ENCODE peak calls at places on chromosomes 4 and X, in four cellular contexts. One of them, this sample, is unnamed. For H3K4me1, the result is how much of the 10 kb centered on the place peaks cover.

GRCh38 chr4:1859389-1859753 is 3.4 kb upstream of the LETM1 start:
- DNase-seq in uterus: no peak
- DNase-seq in neuronal stem cell: no peak
- DNase-seq in HCT116: no peak
- DNase-seq in this sample: no peak

GRCh38 chrX:120453985-120454384 is 15.1 kb downstream of the LAMP2 start:
- DNase-seq in uterus: no peak
- DNase-seq in neuronal stem cell: no peak
- DNase-seq in HCT116: no peak
- DNase-seq in this sample: no peak

GRCh38 chr4:8835521-8836365 is 35.9 kb downstream of the HMX1 start:
- DNase-seq in uterus: peak
- DNase-seq in neuronal stem cell: no peak
- DNase-seq in HCT116: no peak
- DNase-seq in this sample: no peak

GRCh38 chr4:168095776-168096443 is 3.6 kb downstream of the ANXA10 start:
- DNase-seq in uterus: no peak
- DNase-seq in neuronal stem cell: no peak
- DNase-seq in HCT116: no peak
- DNase-seq in this sample: no peak

GRCh38 chrX:101252634-101253033 is 33.0 kb downstream of the DRP2 start:
- DNase-seq in uterus: no peak
- DNase-seq in neuronal stem cell: no peak
- DNase-seq in HCT116: no peak
- DNase-seq in this sample: no peak

GRCh38 chr4:188107931-188108843 is 1.2 kb downstream of the TRIML2 start:
- DNase-seq in uterus: no peak
- DNase-seq in neuronal stem cell: no peak
- DNase-seq in HCT116: peak
- DNase-seq in this sample: no peak

GRCh38 chr4:130646886-130647285 is 1550.9 kb downstream of the C4orf33 start:
- DNase-seq in uterus: no peak
- DNase-seq in neuronal stem cell: no peak
- DNase-seq in HCT116: no peak
- DNase-seq in this sample: no peak

GRCh38 chr4:169239236-169239905 is 31.4 kb downstream of the SH3RF1 start:
- DNase-seq in uterus: no peak
- DNase-seq in neuronal stem cell: no peak
- DNase-seq in HCT116: no peak
- DNase-seq in this sample: no peak

GRCh38 chr4:118352843-118353373 is at the start of gene PRSS12:
- DNase-seq in uterus: peak
- DNase-seq in neuronal stem cell: peak
- DNase-seq in HCT116: peak
- DNase-seq in this sample: peak

GRCh38 chr4:140049924-140050681 is 103.9 kb downstream of the MAML3 start:
- DNase-seq in uterus: no peak
- DNase-seq in neuronal stem cell: no peak
- DNase-seq in HCT116: no peak
- DNase-seq in this sample: no peak

GRCh38 chrX:108671526-108671925 is 64.8 kb downstream of the IRS4 start:
- DNase-seq in uterus: no peak
- DNase-seq in neuronal stem cell: no peak
- DNase-seq in HCT116: no peak
- DNase-seq in this sample: no peak

GRCh38 chr4:94561249-94562024 is 109.7 kb downstream of the PDLIM5 start:
- DNase-seq in uterus: no peak
- DNase-seq in neuronal stem cell: no peak
- DNase-seq in HCT116: no peak
- DNase-seq in this sample: peak

GRCh38 chrX:150348365-150348764 is 14.8 kb upstream of the MAMLD1 start:
- DNase-seq in uterus: no peak
- DNase-seq in neuronal stem cell: no peak
- DNase-seq in HCT116: no peak
- DNase-seq in this sample: no peak

GRCh38 chrX:87924619-87925018 is 407.0 kb downstream of the KLHL4 start:
- DNase-seq in uterus: no peak
- DNase-seq in neuronal stem cell: no peak
- DNase-seq in HCT116: no peak
- DNase-seq in this sample: no peak

GRCh38 chrX:15321447-15321846 is 6.0 kb upstream of the ASB11 start:
- DNase-seq in uterus: no peak
- DNase-seq in neuronal stem cell: no peak
- DNase-seq in HCT116: no peak
- DNase-seq in this sample: no peak

GRCh38 chr4:77582716-77583115 is 22.9 kb upstream of the CXCL13 start:
- DNase-seq in uterus: no peak
- DNase-seq in neuronal stem cell: no peak
- DNase-seq in HCT116: no peak
- DNase-seq in this sample: no peak

GRCh38 chr4:53043096-53043495 is 181.0 kb downstream of the RASL11B start:
- DNase-seq in uterus: no peak
- DNase-seq in neuronal stem cell: no peak
- DNase-seq in HCT116: no peak
- DNase-seq in this sample: no peak

GRCh38 chr4:62528874-62529273 is 1328.7 kb downstream of the ADGRL3 start:
- DNase-seq in uterus: no peak
- DNase-seq in neuronal stem cell: no peak
- DNase-seq in HCT116: no peak
- DNase-seq in this sample: no peak

GRCh38 chr4:180418819-180419531 is 1824.2 kb upstream of the TENM3 start:
- DNase-seq in uterus: no peak
- DNase-seq in neuronal stem cell: no peak
- DNase-seq in HCT116: no peak
- DNase-seq in this sample: no peak

GRCh38 chr4:182862921-182863320 is 54.3 kb downstream of the DCTD start:
- DNase-seq in uterus: no peak
- DNase-seq in neuronal stem cell: no peak
- DNase-seq in HCT116: no peak
- DNase-seq in this sample: no peak

GRCh38 chr4:144575181-144575580 is 70.8 kb upstream of the HHIP start:
- DNase-seq in uterus: no peak
- DNase-seq in neuronal stem cell: no peak
- DNase-seq in HCT116: no peak
- DNase-seq in this sample: no peak

GRCh38 chr4:24471623-24472510 is 112.5 kb downstream of the DHX15 start:
- DNase-seq in uterus: peak
- DNase-seq in neuronal stem cell: peak
- DNase-seq in HCT116: no peak
- DNase-seq in this sample: no peak

GRCh38 chr4:64780664-64781063 is 371.4 kb upstream of the TECRL start:
- DNase-seq in uterus: no peak
- DNase-seq in neuronal stem cell: no peak
- DNase-seq in HCT116: no peak
- DNase-seq in this sample: no peak

GRCh38 chr4:69078852-69079251 is 17.4 kb upstream of the UGT2B7 start:
- DNase-seq in uterus: no peak
- DNase-seq in neuronal stem cell: no peak
- DNase-seq in HCT116: no peak
- DNase-seq in this sample: no peak

GRCh38 chrX:112614640-112615039 is 65.1 kb downstream of the LHFPL1 start:
- DNase-seq in uterus: no peak
- DNase-seq in neuronal stem cell: peak
- DNase-seq in HCT116: no peak
- DNase-seq in this sample: no peak

GRCh38 chrX:107978707-107979307 is 3.4 kb downstream of the TEX13B start:
- DNase-seq in uterus: no peak
- DNase-seq in neuronal stem cell: peak
- DNase-seq in HCT116: peak
- DNase-seq in this sample: peak

GRCh38 chr4:42570221-42570620 is 86.7 kb downstream of the ATP8A1 start:
- DNase-seq in uterus: no peak
- DNase-seq in neuronal stem cell: peak
- DNase-seq in HCT116: no peak
- DNase-seq in this sample: no peak

GRCh38 chr4:40924096-40924792 is 174.5 kb downstream of the NSUN7 start:
- DNase-seq in uterus: peak
- DNase-seq in neuronal stem cell: peak
- DNase-seq in HCT116: peak
- DNase-seq in this sample: peak

GRCh38 chrX:14389682-14390081 is 139.7 kb upstream of the GLRA2 start:
- DNase-seq in uterus: no peak
- DNase-seq in neuronal stem cell: no peak
- DNase-seq in HCT116: no peak
- DNase-seq in this sample: no peak

GRCh38 chr4:76582817-76583087 is 147.7 kb downstream of the SHROOM3 start:
- DNase-seq in uterus: no peak
- DNase-seq in neuronal stem cell: no peak
- DNase-seq in HCT116: no peak
- DNase-seq in this sample: no peak

GRCh38 chr4:174674305-174674840 is 152.1 kb upstream of the HPGD start:
- DNase-seq in uterus: no peak
- DNase-seq in neuronal stem cell: no peak
- DNase-seq in HCT116: no peak
- DNase-seq in this sample: no peak

DNA sequence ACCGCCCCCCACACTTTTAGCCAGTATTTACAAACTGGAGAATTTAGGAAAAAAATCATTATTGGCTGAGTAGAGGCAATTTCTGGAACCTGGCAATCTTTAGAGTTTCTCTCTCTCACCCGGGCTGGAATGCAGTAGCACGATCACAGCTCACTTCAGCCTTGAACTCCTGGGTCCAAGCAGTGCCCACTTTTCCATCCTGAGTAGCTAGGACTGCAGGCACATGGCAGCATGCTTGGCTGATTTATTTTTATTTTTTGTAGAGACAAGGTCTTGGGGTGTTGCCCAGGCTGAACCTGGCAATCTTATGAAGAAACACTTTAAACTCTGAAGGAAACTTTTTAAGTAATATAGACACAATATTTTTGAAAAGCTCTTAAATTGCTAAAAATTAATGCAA is 120.1 kb downstream of the AFF1 start:
- DNase-seq in uterus: no peak
- DNase-seq in neuronal stem cell: no peak
- DNase-seq in HCT116: no peak
- DNase-seq in this sample: no peak
- H3K4me1 ChIP-seq in uterus: under half
- H3K4me1 ChIP-seq in neuronal stem cell: under half
- H3K4me1 ChIP-seq in HCT116: under half
- H3K4me1 ChIP-seq in this sample: under half

DNA sequence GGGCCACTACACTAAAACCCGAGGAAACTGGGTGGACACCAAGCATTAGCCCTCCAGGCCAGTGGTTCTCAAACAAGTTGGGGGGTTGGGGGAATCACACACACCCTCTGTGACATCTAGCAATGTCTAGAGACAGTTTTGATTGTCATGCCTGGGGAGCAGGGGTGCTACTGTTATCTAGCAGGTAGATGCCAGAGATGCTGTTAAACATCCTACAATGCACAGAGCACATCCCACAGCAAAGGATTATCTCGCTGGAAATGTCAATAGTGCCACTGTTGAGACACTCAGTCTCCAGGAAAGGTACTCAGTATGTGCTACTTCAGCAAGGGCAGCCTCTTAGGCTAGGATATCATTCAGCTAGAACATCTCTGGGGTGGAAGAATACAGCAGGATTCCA is 1.3 kb downstream of the SMC1A start:
- DNase-seq in uterus: no peak
- DNase-seq in neuronal stem cell: no peak
- DNase-seq in HCT116: no peak
- DNase-seq in this sample: no peak
- H3K4me3 ChIP-seq in uterus: peak
- H3K4me3 ChIP-seq in neuronal stem cell: peak
- H3K4me3 ChIP-seq in HCT116: peak
- H3K4me3 ChIP-seq in this sample: peak

GRCh38 chrX:130098202-130098552 is 12.1 kb downstream of the ELF4 start:
- DNase-seq in uterus: no peak
- DNase-seq in neuronal stem cell: no peak
- DNase-seq in HCT116: no peak
- DNase-seq in this sample: no peak
- H3K4me1 ChIP-seq in uterus: under half
- H3K4me1 ChIP-seq in neuronal stem cell: under half
- H3K4me1 ChIP-seq in HCT116: under half
- H3K4me1 ChIP-seq in this sample: under half

GRCh38 chrX:69616520-69617203 is 749 bp downstream of the EDA start:
- DNase-seq in uterus: peak
- DNase-seq in neuronal stem cell: no peak
- DNase-seq in HCT116: no peak
- DNase-seq in this sample: no peak

GRCh38 chrX:69613946-69614345 is 2.0 kb upstream of the EDA start:
- DNase-seq in uterus: no peak
- DNase-seq in neuronal stem cell: no peak
- DNase-seq in HCT116: no peak
- DNase-seq in this sample: no peak

GRCh38 chrX:69614896-69615295 is 1.0 kb upstream of the EDA start:
- DNase-seq in uterus: peak
- DNase-seq in neuronal stem cell: no peak
- DNase-seq in HCT116: no peak
- DNase-seq in this sample: no peak

GRCh38 chrX:69615323-69615722 is 590 bp upstream of the EDA start:
- DNase-seq in uterus: no peak
- DNase-seq in neuronal stem cell: no peak
- DNase-seq in HCT116: no peak
- DNase-seq in this sample: no peak

DNA sequence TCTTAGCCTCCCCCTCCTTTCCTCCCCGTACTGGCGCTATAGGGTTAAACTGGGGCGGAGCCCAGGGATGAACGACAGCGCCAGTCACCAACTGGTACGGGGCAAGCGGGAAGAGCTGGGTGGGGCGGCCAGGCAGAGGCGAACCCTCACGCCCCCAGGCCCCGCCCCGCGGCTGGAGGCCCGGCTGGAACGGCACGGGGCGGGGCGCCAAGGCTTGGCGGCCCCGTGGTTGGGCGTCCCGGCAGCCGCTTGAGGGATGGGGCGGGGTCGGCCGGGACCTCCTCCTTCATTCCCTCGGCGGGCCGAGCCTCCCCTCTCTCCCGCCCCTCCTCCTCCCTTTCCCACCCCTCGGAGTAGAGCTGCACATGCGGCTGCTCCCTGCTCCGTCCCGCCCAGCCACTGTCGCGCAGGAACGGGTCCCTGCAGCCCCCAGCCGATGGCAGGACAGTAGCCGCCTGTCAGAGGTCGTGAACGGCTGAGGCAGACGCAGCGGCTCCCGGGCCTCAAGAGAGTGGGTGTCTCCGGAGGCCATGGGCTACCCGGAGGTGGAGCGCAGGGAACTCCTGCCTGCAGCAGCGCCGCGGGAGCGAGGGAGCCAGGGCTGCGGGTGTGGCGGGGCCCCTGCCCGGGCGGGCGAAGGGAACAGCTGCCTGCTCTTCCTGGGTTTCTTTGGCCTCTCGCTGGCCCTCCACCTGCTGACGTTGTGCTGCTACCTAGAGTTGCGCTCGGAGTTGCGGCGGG is at the start of gene EDA:
- DNase-seq in uterus: peak
- DNase-seq in neuronal stem cell: peak
- DNase-seq in HCT116: peak
- DNase-seq in this sample: peak
- H3K4me3 ChIP-seq in uterus: peak
- H3K4me3 ChIP-seq in neuronal stem cell: peak
- H3K4me3 ChIP-seq in HCT116: peak
- H3K4me3 ChIP-seq in this sample: no peak

DNA sequence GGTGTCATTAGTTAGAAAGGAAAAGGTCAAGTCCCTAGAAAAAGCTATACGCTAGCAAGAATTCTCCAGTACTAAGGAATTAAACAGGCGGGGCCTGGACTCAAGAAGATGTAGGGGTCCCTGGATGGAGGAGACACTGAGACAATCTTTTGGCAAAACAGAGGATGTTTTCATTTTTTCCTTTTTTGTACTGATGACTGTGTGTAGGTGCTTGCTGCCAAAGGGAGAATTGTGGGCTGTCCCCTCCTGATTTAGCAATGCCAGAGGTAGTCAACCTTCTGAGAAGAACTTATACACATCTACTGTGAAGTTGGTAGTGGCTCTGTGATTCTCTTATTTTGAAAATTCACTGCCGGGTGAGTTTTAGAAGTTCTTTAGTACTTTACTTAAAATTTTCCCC is 391.1 kb downstream of the SPRY1 start:
- DNase-seq in uterus: no peak
- DNase-seq in neuronal stem cell: no peak
- DNase-seq in HCT116: no peak
- DNase-seq in this sample: no peak
- H3K4me1 ChIP-seq in uterus: under half
- H3K4me1 ChIP-seq in neuronal stem cell: under half
- H3K4me1 ChIP-seq in HCT116: under half
- H3K4me1 ChIP-seq in this sample: under half

This sample was measured in SJSA1.